ENCODE peak calls at places on chromosomes 13 and 19, in eight cellular contexts. N is breast epithelium, P is H1, B is K562, U is spleen, G is upper lobe of left lung, H is stomach, C is SK-N-SH. K is an unnamed sample.

GRCh38 chr13:40666905-40667621 is 622 bp upstream of the FOXO1 start:
- DNase-seq in C (peak), U (peak), B (no peak), P (no peak), G (peak), H (peak), N (peak), K (no peak)

GRCh38 chr13:61954092-61954491 is 538.4 kb upstream of the PCDH20 start:
- DNase-seq in C (peak), P (no peak), U (no peak), B (no peak), G (no peak), N (no peak), H (no peak), K (no peak)

GRCh38 chr13:112770504-112770903 is 80.7 kb downstream of the ATP11A start:
- DNase-seq in C (no peak), H (no peak), U (no peak), G (peak), B (no peak), P (no peak), N (no peak), K (no peak)

GRCh38 chr19:14059093-14059480 is 2.8 kb downstream of the PALM3 start:
- DNase-seq in G (no peak), U (no peak), C (peak), N (no peak), B (peak), H (peak), P (no peak), K (no peak)

GRCh38 chr13:45149964-45150363 is 29.7 kb downstream of the GTF2F2 start:
- DNase-seq in B (no peak), C (no peak), N (no peak), G (no peak), P (no peak), H (no peak), U (no peak), K (no peak)

GRCh38 chr19:57850553-57851017 is 926 bp downstream of the ZNF587 start:
- DNase-seq in G (no peak), U (no peak), H (peak), P (no peak), C (peak), B (peak), N (no peak), K (no peak)

GRCh38 chr19:52786078-52786463 is 520 bp downstream of the ZNF600 start:
- DNase-seq in P (no peak), C (peak), B (peak), G (no peak), H (no peak), U (peak), N (no peak), K (no peak)

GRCh38 chr19:55526216-55527196 is 10.4 kb downstream of the SBK2 start:
- DNase-seq in U (no peak), N (peak), P (no peak), G (peak), H (peak), B (no peak), C (peak), K (peak)

GRCh38 chr13:106522112-106522511 is 13.3 kb downstream of the EFNB2 start:
- DNase-seq in C (no peak), B (no peak), H (no peak), U (no peak), G (no peak), P (no peak), N (no peak), K (no peak)

GRCh38 chr13:51997641-51998330 is 13.5 kb downstream of the ATP7B start:
- DNase-seq in P (no peak), C (no peak), G (no peak), B (no peak), U (no peak), N (no peak), H (peak), K (no peak)

GRCh38 chr19:17719730-17720486 is 628 bp downstream of the MAP1S start:
- DNase-seq in U (peak), G (peak), H (peak), N (peak), C (peak), B (no peak), P (no peak), K (no peak)

GRCh38 chr19:51691122-51692064 is 1.7 kb upstream of the SPACA6 start:
- DNase-seq in C (peak), P (no peak), H (no peak), U (no peak), B (no peak), G (no peak), N (no peak), K (peak)

DNA sequence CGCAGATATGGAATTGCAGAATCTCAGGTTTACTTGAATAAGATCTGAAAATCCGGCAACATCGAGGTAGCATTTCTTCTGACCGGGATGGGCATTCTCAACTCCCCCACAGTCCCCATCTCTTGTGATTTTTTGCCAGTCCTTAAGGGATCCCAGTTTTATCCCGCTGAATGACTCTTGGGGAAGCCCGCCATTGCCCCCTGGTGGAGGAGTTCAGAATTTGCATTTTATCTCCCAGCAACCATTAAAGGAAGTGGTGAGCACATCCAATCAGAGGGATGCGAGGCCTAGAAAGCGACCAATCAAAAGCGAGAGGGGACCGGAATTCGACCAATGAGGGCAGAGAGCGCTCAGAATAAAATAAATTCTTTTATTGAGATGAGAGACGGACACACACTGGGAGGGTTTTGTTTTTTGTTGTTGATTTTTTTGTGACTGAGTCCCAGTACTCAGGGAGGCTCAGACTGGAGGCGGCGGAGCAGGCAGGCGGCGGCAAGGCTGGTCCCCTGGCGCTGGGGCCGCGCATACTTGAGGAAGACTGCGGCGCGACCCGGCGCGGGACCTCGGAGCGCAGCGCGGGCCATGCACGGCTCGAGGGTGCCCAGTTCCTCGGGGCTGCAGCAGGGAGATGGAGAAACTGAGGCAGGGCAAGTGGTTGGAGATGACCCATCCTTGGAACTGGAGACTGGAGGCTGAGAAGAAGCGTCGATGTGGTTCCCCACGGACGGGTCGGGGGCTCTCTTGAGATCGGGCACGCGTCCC is 3.9 kb upstream of the TTC9B start:
- DNase-seq in C (peak), G (peak), U (no peak), H (peak), N (peak), P (peak), B (peak), K (peak)
- TF ChIP-seq POLR2AphosphoS5 in C (no peak), G (no peak), U (no peak), H (no peak), N (no peak), P (no peak), B (no peak), K (no peak)

DNA sequence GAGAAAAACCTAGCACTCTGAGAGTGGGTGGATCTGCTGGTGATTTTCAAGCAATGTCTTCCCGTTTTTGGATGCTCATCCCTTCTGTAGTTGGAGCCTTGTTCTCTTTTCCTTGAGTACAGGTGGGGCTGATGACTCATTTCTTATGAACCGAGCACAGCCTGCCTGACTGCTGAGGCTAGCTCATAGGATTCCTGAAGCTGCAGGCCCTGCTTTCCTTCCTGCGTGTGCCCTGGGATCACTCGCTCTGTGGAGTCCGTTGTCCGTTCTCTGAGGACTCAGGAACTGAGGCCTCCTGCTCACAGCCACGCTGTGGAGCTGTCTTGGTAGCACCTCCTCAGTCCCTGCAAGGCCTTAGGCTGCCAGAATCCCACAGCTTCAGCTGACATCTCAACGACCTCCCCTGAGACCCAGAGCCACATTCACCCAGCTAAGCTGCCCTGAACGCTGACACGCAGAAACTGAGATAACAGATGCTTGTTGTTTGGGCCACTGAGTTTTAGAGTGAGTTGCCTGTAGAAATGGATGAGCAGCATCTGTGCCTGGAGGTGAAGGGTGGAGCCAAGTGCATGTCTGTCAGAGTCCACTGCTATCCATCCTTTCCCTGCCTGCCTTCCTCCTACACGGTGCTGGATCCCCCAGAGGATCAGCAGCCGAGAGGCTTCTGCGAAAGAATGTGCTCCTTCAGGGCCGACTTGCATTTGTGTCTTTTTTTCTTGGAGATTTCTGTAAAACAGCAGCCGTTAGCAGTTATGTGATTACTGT is 73.0 kb downstream of the ARHGEF7 start:
- DNase-seq in B (no peak), N (no peak), P (no peak), H (no peak), C (no peak), G (no peak), U (no peak), K (no peak)
- H3K27ac ChIP-seq in B (no peak), N (peak), P (no peak), H (no peak), C (no peak), G (no peak), U (no peak), K (peak)

DNA sequence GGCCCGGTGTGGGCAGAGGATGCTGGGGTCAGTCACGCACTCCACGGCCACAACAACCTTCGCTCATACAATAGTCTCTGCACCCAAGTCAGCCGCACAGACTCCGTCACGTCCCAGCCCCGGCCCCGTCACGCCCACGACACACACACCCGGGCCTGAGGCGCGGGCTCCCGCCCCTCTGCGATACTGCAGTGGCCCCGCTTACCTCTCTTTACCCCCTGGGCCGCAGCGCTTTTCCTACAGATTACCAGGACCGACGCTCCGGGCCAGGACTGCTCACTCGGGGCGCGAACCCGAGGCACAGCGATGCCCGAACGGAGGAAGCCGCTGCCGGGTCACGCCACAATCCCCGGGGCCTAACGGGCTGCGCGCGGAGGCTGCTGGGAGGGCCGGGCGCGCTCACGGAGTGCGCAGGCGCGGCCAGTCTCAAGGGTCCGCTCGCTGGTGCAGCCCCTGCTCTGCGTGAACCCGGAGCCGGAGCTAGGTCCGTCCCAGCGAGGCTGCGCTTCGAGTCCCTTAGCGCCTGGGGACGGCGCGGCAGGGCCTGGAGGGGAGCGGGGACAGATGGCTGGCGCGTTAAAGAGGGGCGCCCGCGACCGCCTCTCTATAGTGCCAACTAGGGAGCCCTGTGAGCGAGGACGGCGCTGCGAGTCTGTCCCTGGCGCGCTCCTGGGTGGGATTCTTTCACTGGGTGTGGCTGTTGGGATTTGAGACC is at the start of gene ZFP82:
- DNase-seq in B (peak), P (peak), H (peak), C (peak), U (peak), N (peak), G (peak), K (peak)
- TF ChIP-seq POLR2AphosphoS5 in B (no peak), P (peak), H (peak), C (peak), U (peak), N (peak), G (peak), K (no peak)

GRCh38 chr13:98089246-98089645 is 53.6 kb upstream of the FARP1 start:
- DNase-seq in U (no peak), B (no peak), H (no peak), N (no peak), G (no peak), C (no peak), P (no peak), K (no peak)
- H3K27ac ChIP-seq in U (no peak), B (no peak), H (no peak), N (no peak), G (no peak), C (no peak), P (no peak), K (no peak)